ENCODE peak calls at places on chromosomes 7 and 10, in four cellular contexts. B is WTC11, Q is SK-N-SH, S is GM12878. I is an unnamed sample.

GRCh38 chr10:57972783-57973182 is 294.9 kb downstream of the IPMK start:
- DNase-seq in Q (no peak), B (no peak), S (no peak), I (no peak)

GRCh38 chr10:102352066-102352715 is 43.3 kb upstream of the NFKB2 start:
- DNase-seq in Q (peak), S (no peak), B (peak), I (peak)

GRCh38 chr7:47941136-47941844 is 7.0 kb downstream of the PKD1L1 start:
- DNase-seq in B (no peak), S (no peak), Q (no peak), I (no peak)

GRCh38 chr10:34498821-34499220 is 316.3 kb downstream of the PARD3 start:
- DNase-seq in S (no peak), B (no peak), Q (no peak), I (no peak)

GRCh38 chr10:43417950-43418768 is 9.2 kb upstream of the HNRNPF start:
- DNase-seq in S (peak), B (no peak), Q (no peak), I (peak)

GRCh38 chr10:15504101-15504840 is 133.2 kb upstream of the FAM171A1 start:
- DNase-seq in S (no peak), B (no peak), Q (no peak), I (no peak)

GRCh38 chr10:4282496-4282895 is 497.5 kb upstream of the KLF6 start:
- DNase-seq in B (no peak), Q (no peak), S (no peak), I (no peak)

GRCh38 chr7:126213876-126214275 is 1038.9 kb downstream of the GRM8 start:
- DNase-seq in B (no peak), Q (no peak), S (no peak), I (no peak)

GRCh38 chr7:44867073-44867990 is 18.0 kb downstream of the PURB start:
- DNase-seq in B (no peak), S (no peak), Q (no peak), I (peak)

GRCh38 chr7:155188357-155188756 is 109.3 kb upstream of the INSIG1 start:
- DNase-seq in B (no peak), S (no peak), Q (no peak), I (no peak)

GRCh38 chr7:1520574-1521234 is 9.8 kb upstream of the MAFK start:
- DNase-seq in S (no peak), B (no peak), Q (no peak), I (peak)

GRCh38 chr10:81576336-81576735 is 298.7 kb upstream of the NRG3 start:
- DNase-seq in B (no peak), S (no peak), Q (no peak), I (no peak)

GRCh38 chr7:104126411-104126841 is 81.4 kb downstream of the ORC5 start:
- DNase-seq in S (no peak), B (no peak), Q (peak), I (no peak)

GRCh38 chr10:31650010-31650409 is 278.6 kb downstream of the ARHGAP12 start:
- DNase-seq in Q (peak), S (no peak), B (no peak), I (no peak)

GRCh38 chr10:22623624-22624263 is 90.6 kb downstream of the PIP4K2A start:
- DNase-seq in S (no peak), B (no peak), Q (no peak), I (peak)

DNA sequence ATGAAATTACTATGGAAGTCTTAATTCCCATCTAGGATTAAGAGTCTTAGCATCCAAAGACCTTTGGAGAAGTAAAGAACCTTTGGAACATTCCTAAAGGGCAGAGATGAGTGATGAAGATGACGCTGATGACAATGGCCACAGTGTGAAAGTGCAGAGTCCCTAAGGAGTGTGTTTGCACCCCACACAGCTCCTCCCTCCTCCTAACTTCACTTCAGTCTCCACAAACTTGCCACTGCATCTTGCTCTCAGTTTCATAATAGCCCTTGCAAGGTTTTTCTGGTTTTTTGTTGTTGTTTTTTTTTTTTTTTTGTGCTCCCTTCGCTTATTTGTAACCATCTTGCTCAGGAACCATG is 117.5 kb upstream of the ANLN start:
- DNase-seq in B (no peak), Q (no peak), S (no peak), I (no peak)
- TF ChIP-seq USF1 in B (no peak), Q (no peak), S (no peak), I (no peak)

GRCh38 chr10:46555713-46556514 is 544 bp downstream of the GPRIN2 start:
- DNase-seq in Q (no peak), B (peak), S (no peak), I (no peak)

GRCh38 chr10:46557319-46558140 is 1.1 kb upstream of the GPRIN2 start:
- DNase-seq in S (no peak), Q (no peak), B (peak), I (no peak)

GRCh38 chr10:46558141-46558410 is 1.6 kb upstream of the GPRIN2 start:
- DNase-seq in B (no peak), S (no peak), Q (no peak), I (no peak)

GRCh38 chr10:46555366-46555712 is 1.1 kb downstream of the GPRIN2 start:
- DNase-seq in S (no peak), Q (no peak), B (peak), I (no peak)

GRCh38 chr10:46556515-46557318 is at the start of gene GPRIN2:
- DNase-seq in Q (peak), B (peak), S (no peak), I (no peak)
- TF ChIP-seq USF1 in Q (no peak), B (no peak), S (no peak), I (no peak)

GRCh38 chr10:133059093-133059470 is 28.6 kb upstream of the ADGRA1 start:
- DNase-seq in Q (no peak), S (no peak), B (no peak), I (no peak)
- TF ChIP-seq USF1 in Q (no peak), S (no peak), B (no peak), I (no peak)

GRCh38 chr7:105894131-105894530 is 17.7 kb upstream of the ATXN7L1 start:
- DNase-seq in B (no peak), S (no peak), Q (no peak), I (no peak)
- TF ChIP-seq USF1 in B (no peak), S (no peak), Q (no peak), I (no peak)

DNA sequence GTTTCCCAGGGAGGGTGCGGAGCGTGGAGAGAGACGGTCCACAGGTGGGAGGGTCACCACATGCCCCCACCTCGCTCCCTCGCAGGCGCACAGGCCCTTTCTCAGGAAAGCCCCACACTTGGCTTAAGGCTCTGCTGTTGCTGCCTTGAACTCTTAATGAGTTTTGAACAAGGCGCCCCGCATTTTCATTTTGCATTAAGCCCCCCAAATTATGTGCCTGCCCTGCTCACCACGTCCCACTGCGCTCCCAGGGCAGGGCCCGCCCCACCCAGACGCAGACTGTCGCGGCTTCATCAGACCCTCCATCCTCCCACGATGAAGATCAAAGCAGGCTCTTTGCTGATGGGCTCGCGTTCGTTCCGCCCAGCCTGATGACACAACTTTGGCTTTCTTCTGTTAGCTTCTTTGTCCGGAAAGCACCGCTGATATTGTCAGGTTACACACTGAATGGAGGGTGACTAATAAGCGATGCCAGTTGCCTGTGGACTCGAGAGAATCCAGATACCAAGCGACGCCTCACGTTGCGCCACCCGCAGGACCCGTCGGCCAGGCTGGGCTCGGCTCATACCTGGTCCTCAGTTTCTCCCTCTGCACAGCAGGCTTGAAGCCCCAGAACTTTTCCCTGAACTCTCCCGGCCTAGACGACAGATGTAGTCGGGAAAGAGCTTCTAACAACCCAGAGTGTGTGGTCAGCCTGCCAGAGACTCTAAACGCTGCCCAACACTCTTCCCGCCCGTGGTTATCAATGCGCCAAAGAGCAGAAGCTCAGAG is 9.5 kb downstream of the CALML3 start:
- DNase-seq in B (no peak), S (no peak), Q (no peak), I (no peak)
- TF ChIP-seq USF1 in B (no peak), S (no peak), Q (no peak), I (no peak)

I was measured in K562.